ENCODE peak calls at places on chromosomes 1 and 21, in eight cellular contexts. Z is lung, D is adrenal gland, R is hepatocyte, S is cardiac fibroblast, T is DND-41, W is GM12865, I is heart right ventricle. P is an unnamed sample.

GRCh38 chr1:245045087-245045881 is 109.5 kb upstream of the KIF26B start:
- DNase-seq in T (no peak), D (peak), I (no peak), W (no peak), S (peak), Z (no peak), R (peak), P (no peak)

GRCh38 chr1:154501423-154502065 is 475 bp upstream of the TDRD10 start:
- DNase-seq in W (no peak), D (peak), I (peak), T (no peak), S (peak), R (peak), Z (peak), P (peak)

GRCh38 chr1:225517697-225518096 is 89.9 kb upstream of the LBR start:
- DNase-seq in T (no peak), D (no peak), S (no peak), R (no peak), Z (no peak), I (no peak), W (no peak), P (no peak)

GRCh38 chr21:41926068-41926806 is 27.6 kb downstream of the C2CD2 start:
- DNase-seq in T (peak), R (peak), W (peak), S (peak), Z (no peak), D (no peak), I (no peak), P (no peak)

GRCh38 chr1:171793656-171794055 is 12.2 kb downstream of the METTL13 start:
- DNase-seq in Z (no peak), T (no peak), W (no peak), R (no peak), D (no peak), I (no peak), S (no peak), P (no peak)

GRCh38 chr1:106721779-106722178 is 334.7 kb upstream of the PRMT6 start:
- DNase-seq in I (no peak), S (no peak), T (no peak), D (no peak), R (no peak), W (no peak), Z (no peak), P (no peak)

GRCh38 chr1:15139654-15140350 is 13.7 kb upstream of the TMEM51 start:
- DNase-seq in I (peak), W (no peak), R (peak), T (no peak), S (no peak), Z (no peak), D (peak), P (peak)

GRCh38 chr1:202972046-202972445 is 5.0 kb upstream of the CYB5R1 start:
- DNase-seq in S (no peak), I (no peak), R (no peak), T (no peak), D (no peak), W (no peak), Z (no peak), P (no peak)

GRCh38 chr1:116763787-116764465 is 9.7 kb downstream of the CD2 start:
- DNase-seq in R (peak), Z (peak), T (peak), W (peak), D (peak), I (no peak), S (peak), P (peak)

GRCh38 chr1:7261490-7261889 is 476.2 kb downstream of the CAMTA1 start:
- DNase-seq in R (no peak), W (no peak), D (peak), S (no peak), T (no peak), Z (no peak), I (no peak), P (no peak)

GRCh38 chr1:172394167-172394751 is 26.2 kb upstream of the C1orf105 start:
- DNase-seq in Z (no peak), S (no peak), R (peak), W (peak), T (peak), D (peak), I (no peak), P (no peak)

GRCh38 chr1:53938136-53938830 is 7.2 kb downstream of the IFT25 start:
- DNase-seq in I (no peak), Z (no peak), D (no peak), W (no peak), R (no peak), S (no peak), T (no peak), P (no peak)

GRCh38 chr21:45403825-45404725 is 890 bp upstream of the COL18A1 start:
- DNase-seq in S (peak), R (peak), W (no peak), T (no peak), D (no peak), I (peak), Z (no peak), P (peak)

GRCh38 chr1:41496080-41497055 is 11.9 kb upstream of the EDN2 start:
- DNase-seq in D (peak), W (peak), Z (peak), I (peak), T (no peak), R (peak), S (peak), P (peak)

GRCh38 chr1:24526940-24527542 is 24.4 kb downstream of the RCAN3 start:
- DNase-seq in Z (no peak), D (no peak), S (peak), W (peak), R (no peak), I (no peak), T (peak), P (peak)

GRCh38 chr1:1371741-1372711 is 3.0 kb downstream of the AURKAIP1 start:
- DNase-seq in R (peak), D (peak), Z (peak), S (peak), I (peak), W (peak), T (peak), P (peak)

GRCh38 chr1:150596095-150596892 is 16.9 kb upstream of the MCL1 start:
- DNase-seq in W (no peak), R (no peak), D (no peak), T (no peak), S (peak), Z (no peak), I (no peak), P (no peak)

GRCh38 chr1:3020263-3020909 is 881 bp upstream of the ACTRT2 start:
- DNase-seq in D (no peak), S (no peak), R (no peak), Z (no peak), T (no peak), I (no peak), W (no peak), P (no peak)

GRCh38 chr1:67662884-67663283 is 22.1 kb upstream of the GADD45A start:
- DNase-seq in D (no peak), S (no peak), W (no peak), I (no peak), R (no peak), T (no peak), Z (no peak), P (no peak)

GRCh38 chr1:232033285-232033684 is 406.7 kb downstream of the DISC1 start:
- DNase-seq in D (no peak), W (no peak), I (no peak), T (no peak), Z (no peak), S (no peak), R (no peak), P (no peak)

GRCh38 chr21:41668051-41668541 is 98.8 kb downstream of the RIPK4 start:
- DNase-seq in S (no peak), I (no peak), Z (no peak), R (no peak), T (no peak), D (no peak), W (no peak), P (no peak)

GRCh38 chr1:115242543-115242942 is 95.5 kb downstream of the NGF start:
- DNase-seq in S (no peak), I (no peak), D (no peak), R (no peak), W (no peak), Z (no peak), T (no peak), P (no peak)

GRCh38 chr1:23651069-23651808 is 40.4 kb upstream of the RPL11 start:
- DNase-seq in S (peak), R (no peak), D (peak), W (no peak), Z (no peak), I (peak), T (no peak), P (no peak)

GRCh38 chr1:227952374-227953021 is 4.8 kb upstream of the WNT9A start:
- DNase-seq in I (no peak), Z (no peak), W (no peak), R (no peak), D (peak), T (no peak), S (no peak), P (no peak)

GRCh38 chr1:218969021-218969420 is 204.7 kb upstream of the LYPLAL1 start:
- DNase-seq in R (no peak), D (no peak), Z (no peak), T (no peak), W (no peak), I (no peak), S (no peak), P (no peak)

GRCh38 chr1:7479544-7479943 is 291.6 kb upstream of the VAMP3 start:
- DNase-seq in R (no peak), Z (no peak), S (no peak), D (no peak), W (no peak), T (no peak), I (no peak), P (no peak)

GRCh38 chr1:221344693-221345092 is 397.2 kb downstream of the DUSP10 start:
- DNase-seq in W (no peak), R (no peak), I (no peak), Z (no peak), T (no peak), S (no peak), D (no peak), P (no peak)

GRCh38 chr1:220113136-220113695 is 19.3 kb downstream of the IARS2 start:
- DNase-seq in Z (no peak), D (no peak), R (peak), S (peak), I (no peak), W (peak), T (no peak), P (no peak)

GRCh38 chr1:50667710-50668356 is 244.6 kb upstream of the DMRTA2 start:
- DNase-seq in S (no peak), Z (no peak), R (no peak), I (no peak), W (no peak), T (no peak), D (no peak), P (no peak)

GRCh38 chr1:93827128-93827527 is 51.9 kb downstream of the DNTTIP2 start:
- DNase-seq in S (no peak), T (no peak), W (no peak), D (no peak), I (no peak), Z (no peak), R (no peak), P (no peak)

GRCh38 chr1:46616277-46617107 is at the start of gene MOB3C:
- DNase-seq in R (peak), T (peak), I (peak), S (peak), W (peak), Z (peak), D (peak), P (peak)

GRCh38 chr1:246795094-246795671 is 71.0 kb downstream of the SCCPDH start:
- DNase-seq in R (no peak), W (no peak), T (no peak), I (no peak), S (no peak), D (no peak), Z (no peak), P (no peak)

GRCh38 chr1:27891196-27891889 is 19.0 kb downstream of the THEMIS2 start:
- DNase-seq in D (peak), S (no peak), Z (no peak), T (no peak), W (peak), I (no peak), R (no peak), P (no peak)
- TF ChIP-seq CTCF in D (peak), S (no peak), Z (no peak), T (no peak), W (no peak), I (no peak), R (no peak), P (no peak)

GRCh38 chr21:16608209-16608830 is 878.5 kb downstream of the USP25 start:
- DNase-seq in D (no peak), W (no peak), Z (no peak), S (peak), T (no peak), I (no peak), R (no peak), P (no peak)
- TF ChIP-seq CTCF in D (no peak), W (no peak), Z (no peak), S (peak), T (peak), I (peak), R (peak), P (no peak)

DNA sequence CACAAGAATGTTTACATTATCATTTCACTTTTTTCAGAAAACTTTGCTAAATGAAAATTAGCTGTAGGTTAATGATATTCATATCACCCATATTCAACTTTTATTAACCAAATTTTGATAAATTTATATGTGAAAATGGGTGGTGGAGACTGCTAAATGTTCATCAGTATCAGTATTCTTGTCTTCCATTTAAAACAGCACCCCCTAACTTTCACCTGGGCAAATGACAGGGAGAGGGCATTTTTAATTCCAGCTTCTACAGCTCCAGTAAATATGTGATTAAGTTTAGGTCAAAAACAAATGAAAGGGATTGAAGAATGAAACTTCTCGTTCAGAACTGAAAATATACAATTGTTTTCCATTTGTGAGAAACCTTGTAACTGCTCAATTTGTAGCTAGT is 722.2 kb downstream of the KCNT2 start:
- DNase-seq in Z (no peak), T (no peak), D (no peak), I (no peak), S (no peak), R (no peak), W (no peak), P (no peak)
- TF ChIP-seq CTCF in Z (no peak), T (peak), D (no peak), I (no peak), S (no peak), R (no peak), W (no peak), P (peak)

GRCh38 chr1:32127780-32128179 is 19.9 kb downstream of the KPNA6 start:
- DNase-seq in T (no peak), S (no peak), Z (no peak), I (no peak), D (no peak), R (no peak), W (no peak), P (no peak)
- TF ChIP-seq CTCF in T (peak), S (peak), Z (no peak), I (no peak), D (no peak), R (no peak), W (no peak), P (peak)